ENCODE peak calls at places on chromosome 16, in six cellular contexts. D, Z, X, Y, L and C are unnamed samples.

GRCh38 chr16:50463581-50464324 is 84.4 kb upstream of the NKD1 start:
- DNase-seq in D (no peak), Z (no peak), X (no peak), Y (no peak), L (no peak), C (no peak)

GRCh38 chr16:73371584-73372319 is 323.8 kb upstream of the ZFHX3 start:
- DNase-seq in D (no peak), Z (no peak), X (peak; percentile 19), Y (no peak), L (no peak), C (no peak)

GRCh38 chr16:75304521-75305363 is 53.3 kb upstream of the BCAR1 start:
- DNase-seq in D (peak; percentile 78), Z (no peak), X (peak; percentile 73), Y (no peak), L (peak; percentile 89), C (no peak)

GRCh38 chr16:81469710-81470481 is 25.3 kb downstream of the CMIP start:
- DNase-seq in D (no peak), Z (no peak), X (no peak), Y (no peak), L (no peak), C (no peak)

GRCh38 chr16:11004351-11004750 is 60.0 kb downstream of the CLEC16A start:
- DNase-seq in D (no peak), Z (no peak), X (no peak), Y (no peak), L (peak; percentile 31), C (no peak)

GRCh38 chr16:83510906-83511305 is 296.9 kb upstream of the HSBP1 start:
- DNase-seq in D (no peak), Z (no peak), X (no peak), Y (no peak), L (no peak), C (no peak)

GRCh38 chr16:50316848-50317630 is 50.7 kb downstream of the ADCY7 start:
- DNase-seq in D (no peak), Z (no peak), X (no peak), Y (no peak), L (no peak), C (no peak)

GRCh38 chr16:19748389-19749110 is 30.5 kb downstream of the IQCK start:
- DNase-seq in D (no peak), Z (no peak), X (no peak), Y (no peak), L (peak; percentile 33), C (no peak)

GRCh38 chr16:2071454-2072263 is 23.9 kb downstream of the TSC2 start:
- DNase-seq in D (no peak), Z (no peak), X (no peak), Y (no peak), L (no peak), C (no peak)

GRCh38 chr16:16150878-16151152 is 72.5 kb downstream of the ABCC6 start:
- DNase-seq in D (no peak), Z (no peak), X (no peak), Y (no peak), L (no peak), C (no peak)

GRCh38 chr16:19014456-19014855 is 30.7 kb downstream of the TMC7 start:
- DNase-seq in D (no peak), Z (no peak), X (no peak), Y (no peak), L (peak; percentile 25), C (no peak)

GRCh38 chr16:81873221-81873620 is 94.1 kb downstream of the PLCG2 start:
- DNase-seq in D (no peak), Z (no peak), X (no peak), Y (no peak), L (no peak), C (no peak)

GRCh38 chr16:81432899-81433560 is 11.6 kb upstream of the CMIP start:
- DNase-seq in D (no peak), Z (no peak), X (no peak), Y (no peak), L (no peak), C (no peak)

GRCh38 chr16:69273009-69273408 is 38.1 kb upstream of the VPS4A start:
- DNase-seq in D (no peak), Z (no peak), X (no peak), Y (no peak), L (peak; percentile 68), C (no peak)

DNA sequence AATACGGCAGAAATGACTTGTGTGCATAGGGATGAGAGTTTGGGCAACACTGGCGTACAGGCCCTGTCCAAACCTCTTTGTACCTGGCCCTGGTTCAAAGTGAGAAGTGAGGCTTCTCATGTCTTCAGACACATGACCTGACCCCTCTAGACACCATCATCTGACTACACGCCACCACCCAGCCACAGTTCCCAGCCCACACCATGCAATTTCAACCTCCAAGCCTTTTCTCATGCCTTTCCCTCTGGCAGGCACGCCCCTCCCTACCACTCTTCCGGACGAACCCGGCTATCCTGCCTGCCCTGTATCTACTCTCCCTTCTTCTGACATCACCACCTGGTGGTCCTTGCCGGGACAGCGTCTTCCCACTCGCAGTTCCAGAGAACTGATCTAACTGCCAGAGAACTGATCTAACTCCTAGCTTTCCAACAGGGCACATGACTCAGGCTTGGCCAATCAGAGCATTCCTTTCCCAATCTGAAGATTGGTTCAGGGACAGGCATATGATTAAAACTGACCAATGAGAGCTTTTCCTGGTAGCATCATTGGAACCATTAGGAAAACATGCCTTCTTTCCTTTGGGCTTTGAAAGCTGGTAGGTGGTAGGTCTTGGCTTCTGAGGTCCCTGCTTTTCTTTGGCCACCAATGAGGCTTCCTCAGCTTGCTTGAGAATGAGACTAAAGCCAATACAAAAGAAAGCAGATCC is 27.0 kb upstream of the IL21R start:
- DNase-seq in D (peak; percentile 84), Z (peak; percentile 82), X (peak; percentile 60), Y (peak; percentile 85), L (peak; percentile 83), C (peak; percentile 68)
- TF ChIP-seq CTCF in D (peak; percentile 51), Z (peak; percentile 55), X (no peak), Y (peak; percentile 69), L (peak; percentile 61), C (peak; percentile 68)

GRCh38 chr16:55048745-55049144 is 118.1 kb downstream of the IRX5 start:
- DNase-seq in D (peak; percentile 26), Z (no peak), X (no peak), Y (peak; percentile 40), L (no peak), C (no peak)
- TF ChIP-seq CTCF in D (no peak), Z (peak; percentile 7), X (no peak), Y (peak; percentile 28), L (no peak), C (no peak)

GRCh38 chr16:4263504-4264436 is 9.1 kb downstream of the TFAP4 start:
- DNase-seq in D (no peak), Z (peak; percentile 83), X (peak; percentile 74), Y (peak; percentile 73), L (peak; percentile 92), C (peak; percentile 52)
- TF ChIP-seq CTCF in D (no peak), Z (no peak), X (no peak), Y (no peak), L (no peak), C (no peak)

DNA sequence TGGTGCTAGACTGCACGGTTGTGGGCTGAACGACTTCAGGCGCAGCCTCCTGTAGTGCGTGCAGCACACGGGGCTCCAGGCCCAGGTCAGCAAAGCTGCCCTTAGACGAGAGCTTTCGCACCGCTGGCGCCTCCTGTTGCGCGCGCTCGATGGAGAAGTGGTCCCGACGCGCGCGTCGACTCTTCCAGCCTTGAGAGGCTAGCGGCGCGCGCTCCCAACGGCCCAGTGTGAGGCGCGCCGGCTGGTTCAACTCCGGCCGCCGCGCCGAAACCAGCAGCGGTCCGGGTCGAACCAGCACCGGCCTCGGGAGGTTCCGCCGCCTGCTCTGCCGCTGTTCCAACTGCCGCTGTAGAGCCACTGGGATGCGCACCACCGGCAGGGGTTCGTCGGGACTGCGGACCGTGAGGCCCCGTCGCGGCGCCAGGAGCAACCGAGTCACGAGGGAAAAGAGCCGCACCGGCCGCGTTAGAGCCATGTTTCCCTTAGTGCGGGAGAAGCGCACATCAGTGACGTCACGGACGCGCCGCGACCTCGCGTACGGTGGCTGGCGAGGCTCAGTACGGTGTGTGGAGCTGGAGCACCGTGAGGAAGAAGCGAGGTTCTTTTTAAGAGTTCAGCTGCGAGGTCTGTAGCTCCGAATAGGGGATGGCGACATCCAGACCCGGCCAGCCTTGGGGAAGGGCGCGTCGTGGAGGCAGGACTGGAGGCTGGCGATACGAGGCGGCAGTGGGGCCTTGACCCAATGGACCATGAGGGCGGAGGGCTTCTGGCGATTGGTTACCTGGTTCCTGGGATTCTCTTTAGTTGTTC is at the start of the genes DDX28 and DUS2:
- DNase-seq in D (peak; percentile 93), Z (peak; percentile 94), X (peak; percentile 96), Y (peak; percentile 96), L (peak; percentile 94), C (peak; percentile 94)
- TF ChIP-seq CTCF in D (peak; percentile 27), Z (no peak), X (no peak), Y (no peak), L (no peak), C (no peak)